ENCODE peak calls at places on chromosomes 3 and 15, in six cellular contexts. E is stimulated activated CD4-positive, alpha-beta T cell treated with anti-CD3 and anti-CD28 coated beads, Interleukin-4, amount 100 ng/mL, for 48 hours; Z is HuH-7; K is mucosa of descending colon; V is ELF-1; X is osteocyte. F is an unnamed sample.

GRCh38 chr15:65981837-65982696 is 112.8 kb downstream of the RAB11A start:
- DNase-seq in E (peak; percentile 29), Z (peak; percentile 80), K (peak; percentile 70), V (peak; percentile 73), X (no peak), F (no peak)

GRCh38 chr3:115194461-115194860 is 47.4 kb upstream of the ZBTB20 start:
- DNase-seq in E (no peak), Z (no peak), K (no peak), V (no peak), X (no peak), F (no peak)

GRCh38 chr3:183227586-183227985 is 25.5 kb upstream of the B3GNT5 start:
- DNase-seq in E (no peak), Z (no peak), K (no peak), V (no peak), X (no peak), F (no peak)

GRCh38 chr15:90883526-90883931 is 775 bp upstream of the FES start:
- DNase-seq in E (no peak), Z (no peak), K (peak; percentile 53), V (no peak), X (no peak), F (no peak)

GRCh38 chr15:33985751-33986150 is 17.5 kb downstream of the CHRM5 start:
- DNase-seq in E (no peak), Z (no peak), K (no peak), V (no peak), X (no peak), F (no peak)

GRCh38 chr3:169497567-169498257 is 165.8 kb downstream of the MECOM start:
- DNase-seq in E (no peak), Z (no peak), K (no peak), V (no peak), X (no peak), F (no peak)

GRCh38 chr15:63006032-63006878 is 36.3 kb upstream of the TPM1 start:
- DNase-seq in E (no peak), Z (no peak), K (no peak), V (peak; percentile 67), X (no peak), F (peak; percentile 48)

GRCh38 chr3:157755254-157755653 is 252.0 kb upstream of the VEPH1 start:
- DNase-seq in E (no peak), Z (no peak), K (no peak), V (no peak), X (no peak), F (no peak)

GRCh38 chr15:101451192-101451799 is 38.2 kb downstream of the PCSK6 start:
- DNase-seq in E (no peak), Z (no peak), K (no peak), V (peak; percentile 54), X (no peak), F (peak; percentile 88)

GRCh38 chr3:118501152-118501551 is 533.5 kb downstream of the IGSF11 start:
- DNase-seq in E (no peak), Z (peak; percentile 4), K (peak; percentile 50), V (peak; percentile 33), X (no peak), F (no peak)

GRCh38 chr3:126494204-126494603 is 18.5 kb upstream of the ZXDC start:
- DNase-seq in E (no peak), Z (no peak), K (no peak), V (no peak), X (no peak), F (no peak)

GRCh38 chr3:53753518-53754183 is 92.6 kb downstream of the CHDH start:
- DNase-seq in E (no peak), Z (no peak), K (no peak), V (no peak), X (no peak), F (no peak)

GRCh38 chr3:123153124-123153523 is 48.6 kb upstream of the SEC22A start:
- DNase-seq in E (no peak), Z (no peak), K (no peak), V (no peak), X (no peak), F (peak; percentile 38)

GRCh38 chr15:95953032-95953431 is 377.5 kb upstream of the NR2F2 start:
- DNase-seq in E (no peak), Z (no peak), K (no peak), V (no peak), X (no peak), F (no peak)

GRCh38 chr15:85545185-85545584 is 164.8 kb downstream of the AKAP13 start:
- DNase-seq in E (no peak), Z (no peak), K (no peak), V (no peak), X (no peak), F (peak; percentile 91)

GRCh38 chr3:110816008-110816407 is 255.6 kb upstream of the NECTIN3 start:
- DNase-seq in E (no peak), Z (no peak), K (no peak), V (no peak), X (no peak), F (no peak)

GRCh38 chr15:92582206-92582605 is 73.4 kb downstream of the FAM174B start:
- DNase-seq in E (no peak), Z (no peak), K (no peak), V (no peak), X (no peak), F (no peak)

GRCh38 chr3:109154989-109155388 is 18.5 kb downstream of the C3orf85 start:
- DNase-seq in E (no peak), Z (no peak), K (no peak), V (no peak), X (no peak), F (no peak)